ENCODE peak calls at places on chromosome 13, in seven cellular contexts. H, E, T, R, C, S and B are unnamed samples.

GRCh38 chr13:31012285-31013024 is 80.0 kb downstream of the TEX26 start:
- DNase-seq in H (no peak), E (no peak), T (no peak), R (no peak), C (no peak), S (peak), B (no peak)

GRCh38 chr13:94479559-94480095 is at the start of gene DCT:
- DNase-seq in H (no peak), E (no peak), T (no peak), R (no peak), C (no peak), S (no peak), B (no peak)

GRCh38 chr13:75432811-75433244 is 49.1 kb downstream of the TBC1D4 start:
- DNase-seq in H (no peak), E (no peak), T (no peak), R (no peak), C (no peak), S (no peak), B (no peak)

GRCh38 chr13:110272227-110272626 is 34.7 kb downstream of the COL4A1 start:
- DNase-seq in H (no peak), E (no peak), T (peak), R (peak), C (no peak), S (no peak), B (no peak)

GRCh38 chr13:59532405-59532804 is 631.3 kb downstream of the DIAPH3 start:
- DNase-seq in H (no peak), E (no peak), T (no peak), R (no peak), C (no peak), S (no peak), B (no peak)

GRCh38 chr13:24353736-24354135 is 44.4 kb downstream of the C1QTNF9 start:
- DNase-seq in H (no peak), E (no peak), T (no peak), R (no peak), C (no peak), S (no peak), B (no peak)

GRCh38 chr13:66543780-66544179 is 686.4 kb downstream of the PCDH9 start:
- DNase-seq in H (no peak), E (no peak), T (no peak), R (no peak), C (no peak), S (no peak), B (no peak)

GRCh38 chr13:110047511-110047910 is 259.4 kb downstream of the COL4A1 start:
- DNase-seq in H (peak), E (no peak), T (no peak), R (peak), C (no peak), S (peak), B (peak)

GRCh38 chr13:50323440-50324070 is 308.3 kb downstream of the KCNRG start:
- DNase-seq in H (no peak), E (no peak), T (no peak), R (no peak), C (no peak), S (peak), B (no peak)

GRCh38 chr13:48726711-48727110 is 73.0 kb downstream of the CYSLTR2 start:
- DNase-seq in H (no peak), E (no peak), T (no peak), R (peak), C (no peak), S (peak), B (peak)

GRCh38 chr13:65679240-65679639 is 1550.9 kb downstream of the PCDH9 start:
- DNase-seq in H (no peak), E (no peak), T (no peak), R (no peak), C (no peak), S (peak), B (no peak)

GRCh38 chr13:47672982-47673670 is 327.9 kb downstream of the SUCLA2 start:
- DNase-seq in H (no peak), E (no peak), T (no peak), R (no peak), C (no peak), S (peak), B (peak)

GRCh38 chr13:80339841-80340642 is 884 bp downstream of the SPRY2 start:
- DNase-seq in H (peak), E (peak), T (peak), R (peak), C (peak), S (peak), B (peak)

GRCh38 chr13:20616059-20616797 is 49.3 kb downstream of the IFT88 start:
- DNase-seq in H (no peak), E (no peak), T (no peak), R (no peak), C (no peak), S (peak), B (no peak)

GRCh38 chr13:101556676-101557121 is 104.2 kb downstream of the ITGBL1 start:
- DNase-seq in H (peak), E (no peak), T (no peak), R (no peak), C (no peak), S (peak), B (no peak)

GRCh38 chr13:101514695-101515275 is 62.3 kb downstream of the ITGBL1 start:
- DNase-seq in H (no peak), E (no peak), T (no peak), R (no peak), C (no peak), S (peak), B (peak)

GRCh38 chr13:102729560-102730275 is 34.9 kb upstream of the METTL21C start:
- DNase-seq in H (no peak), E (no peak), T (no peak), R (no peak), C (no peak), S (peak), B (no peak)

GRCh38 chr13:112873851-112874750 is 94.9 kb upstream of the MCF2L start:
- DNase-seq in H (peak), E (peak), T (peak), R (peak), C (peak), S (peak), B (peak)

GRCh38 chr13:20197361-20197834 is 4.7 kb upstream of the GJB2 start:
- DNase-seq in H (no peak), E (no peak), T (no peak), R (no peak), C (no peak), S (peak), B (no peak)

GRCh38 chr13:44312898-44313551 is 60.6 kb upstream of the SERP2 start:
- DNase-seq in H (no peak), E (no peak), T (peak), R (no peak), C (no peak), S (peak), B (no peak)

GRCh38 chr13:41608779-41609178 is 151.4 kb downstream of the RGCC start:
- DNase-seq in H (no peak), E (no peak), T (no peak), R (no peak), C (no peak), S (no peak), B (no peak)

GRCh38 chr13:20882206-20882605 is 20.3 kb downstream of the XPO4 start:
- DNase-seq in H (no peak), E (no peak), T (no peak), R (no peak), C (no peak), S (peak), B (no peak)

GRCh38 chr13:102817907-102818306 is 19.0 kb downstream of the BIVM start:
- DNase-seq in H (no peak), E (no peak), T (no peak), R (no peak), C (no peak), S (no peak), B (no peak)

GRCh38 chr13:23159205-23159586 is 21.6 kb upstream of the SGCG start:
- DNase-seq in H (no peak), E (no peak), T (peak), R (no peak), C (no peak), S (peak), B (peak)

GRCh38 chr13:71417205-71417604 is 449.8 kb downstream of the DACH1 start:
- DNase-seq in H (no peak), E (no peak), T (no peak), R (no peak), C (no peak), S (peak), B (no peak)

GRCh38 chr13:104315606-104316005 is 1249.4 kb upstream of the SLC10A2 start:
- DNase-seq in H (no peak), E (no peak), T (no peak), R (no peak), C (no peak), S (peak), B (no peak)

GRCh38 chr13:70203661-70204229 is 95.5 kb upstream of the KLHL1 start:
- DNase-seq in H (no peak), E (no peak), T (no peak), R (no peak), C (no peak), S (no peak), B (no peak)

GRCh38 chr13:52359534-52359933 is 46.4 kb downstream of the THSD1 start:
- DNase-seq in H (no peak), E (no peak), T (no peak), R (no peak), C (no peak), S (no peak), B (no peak)

GRCh38 chr13:42780044-42780443 is 1.3 kb upstream of the FAM216B start:
- DNase-seq in H (no peak), E (no peak), T (no peak), R (no peak), C (no peak), S (no peak), B (no peak)

GRCh38 chr13:29771247-29771646 is 79.2 kb downstream of the UBL3 start:
- DNase-seq in H (no peak), E (no peak), T (no peak), R (no peak), C (no peak), S (peak), B (no peak)